ENCODE peak calls at places on chromosome 19, in five cellular contexts. L is astrocyte of the cerebellum, Y is H1, C is psoas muscle, X is fibroblast of the aortic adventitia. N is an unnamed sample.

GRCh38 chr19:48660854-48661731 is 11.7 kb downstream of the NTN5 start:
- DNase-seq in L (peak; percentile 69), Y (no peak), C (peak; percentile 83), X (peak; percentile 92), N (no peak)

GRCh38 chr19:47377801-47378200 is 28.7 kb downstream of the DHX34 start:
- DNase-seq in L (no peak), Y (no peak), C (no peak), X (no peak), N (no peak)

GRCh38 chr19:29001922-29002247 is 211.1 kb downstream of the UQCRFS1 start:
- DNase-seq in L (no peak), Y (no peak), C (no peak), X (peak; percentile 11), N (no peak)

GRCh38 chr19:55156202-55157063 is 1.1 kb downstream of the TNNI3 start:
- DNase-seq in L (no peak), Y (no peak), C (peak; percentile 57), X (peak; percentile 55), N (no peak)

GRCh38 chr19:13839193-13839937 is 37.6 kb upstream of the NANOS3 start:
- DNase-seq in L (no peak), Y (no peak), C (peak; percentile 93), X (peak; percentile 83), N (no peak)

GRCh38 chr19:6516018-6516658 is 14.0 kb upstream of the TUBB4A start:
- DNase-seq in L (peak; percentile 72), Y (peak; percentile 91), C (peak; percentile 92), X (peak; percentile 91), N (peak; percentile 48)

GRCh38 chr19:43611788-43612187 is at the start of gene SRRM5:
- DNase-seq in L (no peak), Y (no peak), C (no peak), X (no peak), N (no peak)

GRCh38 chr19:11448923-11449554 is 13.6 kb downstream of the PRKCSH start:
- DNase-seq in L (no peak), Y (no peak), C (no peak), X (no peak), N (no peak)

GRCh38 chr19:38293281-38293680 is 10.8 kb upstream of the C19orf33 start:
- DNase-seq in L (no peak), Y (no peak), C (no peak), X (no peak), N (no peak)

GRCh38 chr19:1166872-1167573 is 7.0 kb downstream of the SBNO2 start:
- DNase-seq in L (no peak), Y (no peak), C (no peak), X (no peak), N (no peak)

GRCh38 chr19:730382-730668 is 20.6 kb upstream of the MISP start:
- DNase-seq in L (no peak), Y (no peak), C (no peak), X (no peak), N (no peak)

GRCh38 chr19:40736661-40737060 is 13.6 kb downstream of the ACTMAP start:
- DNase-seq in L (no peak), Y (no peak), C (no peak), X (no peak), N (no peak)

GRCh38 chr19:54188224-54188871 is 1.0 kb downstream of the MBOAT7 start:
- DNase-seq in L (no peak), Y (no peak), C (no peak), X (peak; percentile 56), N (no peak)

GRCh38 chr19:6611441-6611852 is 20.5 kb upstream of the CD70 start:
- DNase-seq in L (no peak), Y (no peak), C (no peak), X (no peak), N (peak; percentile 26)

GRCh38 chr19:55443824-55444719 is 972 bp upstream of the SHISA7 start:
- DNase-seq in L (no peak), Y (no peak), C (no peak), X (no peak), N (no peak)

GRCh38 chr19:867301-867793 is 7.9 kb downstream of the CFD start:
- DNase-seq in L (no peak), Y (no peak), C (no peak), X (no peak), N (no peak)

GRCh38 chr19:18802354-18802753 is 11.2 kb upstream of the COMP start:
- DNase-seq in L (no peak), Y (no peak), C (no peak), X (no peak), N (no peak)

GRCh38 chr19:50710094-50710493 is 9.5 kb downstream of the SHANK1 start:
- DNase-seq in L (no peak), Y (no peak), C (no peak), X (no peak), N (no peak)

GRCh38 chr19:40705362-40705651 is 11.4 kb downstream of the COQ8B start:
- DNase-seq in L (no peak), Y (no peak), C (peak; percentile 65), X (peak; percentile 29), N (peak; percentile 72)

GRCh38 chr19:56841194-56841546 is 644 bp upstream of the PEG3 start:
- DNase-seq in L (no peak), Y (no peak), C (no peak), X (no peak), N (no peak)

GRCh38 chr19:56838930-56839664 is 1.4 kb downstream of the PEG3 start:
- DNase-seq in L (peak; percentile 72), Y (no peak), C (peak; percentile 97), X (no peak), N (peak; percentile 78)

GRCh38 chr19:56838680-56838929 is 1.9 kb downstream of the PEG3 start:
- DNase-seq in L (no peak), Y (no peak), C (no peak), X (no peak), N (no peak)

GRCh38 chr19:56840452-56841193 is at the start of the genes PEG3 and ZIM2:
- DNase-seq in L (no peak), Y (no peak), C (peak; percentile 64), X (no peak), N (no peak)

DNA sequence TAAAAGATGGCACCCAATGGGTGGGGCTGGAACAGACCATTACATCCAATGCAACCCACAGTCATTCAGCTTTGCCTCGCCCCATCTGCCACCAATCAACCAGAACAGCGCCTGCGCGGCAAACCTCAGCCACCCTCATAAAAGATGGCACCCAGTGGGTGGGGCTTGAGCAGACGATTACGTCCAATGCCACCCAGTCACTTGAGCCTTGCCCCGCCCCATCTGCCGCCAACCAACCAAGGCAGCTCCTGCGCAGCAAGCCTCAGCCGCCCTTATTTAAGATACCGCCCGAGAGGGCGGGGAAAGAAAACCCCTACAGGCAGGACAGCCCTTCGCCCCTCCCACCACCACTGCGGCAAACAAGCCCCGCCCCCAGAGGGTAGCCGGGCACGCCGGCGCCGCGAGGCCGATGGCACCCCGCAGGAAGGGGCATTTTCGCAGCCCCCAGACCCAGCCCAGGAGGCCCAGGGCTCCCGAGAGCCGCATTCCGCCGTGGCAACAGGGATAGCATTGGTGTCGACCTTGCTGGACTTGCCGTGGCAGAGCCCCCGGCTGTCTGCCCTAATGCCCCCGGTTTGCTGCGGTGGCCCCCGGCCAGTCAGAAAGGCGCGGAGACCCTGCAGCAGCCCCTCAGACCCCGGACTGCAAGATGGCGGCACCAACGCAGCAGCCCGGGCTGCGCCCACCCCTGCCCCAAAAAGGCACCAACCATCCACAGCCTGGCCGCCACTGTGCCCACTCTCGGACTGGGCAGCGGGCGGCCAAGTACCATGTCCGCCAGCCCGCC is 668 bp downstream of the PEG3 start:
- DNase-seq in L (peak; percentile 65), Y (no peak), C (peak; percentile 93), X (no peak), N (peak; percentile 62)
- H3K4me3 ChIP-seq in L (peak overlapping the region; percentile 22), Y (no peak overlapping the region), C (peak overlapping the region; percentile 61), X (no peak overlapping the region), N (peak overlapping the region; percentile 47)

DNA sequence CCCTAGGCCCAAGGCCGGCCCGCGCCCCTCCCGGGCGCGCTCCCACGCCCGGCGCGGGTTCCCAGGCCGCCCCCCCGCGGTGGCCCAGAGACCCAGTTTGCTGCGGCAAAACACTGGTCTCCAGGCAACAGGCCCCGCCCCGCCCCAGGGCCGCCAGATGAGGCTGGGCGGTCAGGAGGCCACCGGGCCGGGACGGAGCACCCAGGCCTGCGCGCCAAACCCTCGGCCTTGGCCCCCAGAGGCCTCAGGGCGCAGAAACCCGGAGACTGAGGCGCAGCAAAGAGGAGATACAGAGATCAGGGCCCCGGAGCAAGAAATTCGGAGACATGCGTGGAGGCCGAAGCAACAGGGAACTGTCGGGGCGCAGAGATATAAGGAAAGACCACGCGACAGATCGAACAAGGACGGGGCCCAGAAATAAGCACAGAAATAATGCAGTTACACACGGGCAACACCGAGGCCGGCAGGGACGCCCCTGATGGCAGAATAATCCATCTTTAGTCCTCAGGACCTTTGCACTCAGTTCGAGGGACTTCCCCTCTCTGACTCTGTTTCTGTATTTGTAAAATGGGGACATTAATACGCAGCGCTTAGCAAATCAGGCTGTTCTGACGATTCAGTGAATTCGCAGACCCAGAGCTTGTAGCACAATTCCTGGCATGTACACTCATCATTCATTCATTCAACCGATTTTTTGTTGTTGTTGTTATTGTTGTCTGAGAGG is 20.8 kb upstream of the ERCC1 start:
- DNase-seq in L (no peak), Y (no peak), C (peak; percentile 97), X (peak; percentile 64), N (no peak)
- H3K4me3 ChIP-seq in L (peak overlapping the region; percentile 2), Y (peak overlapping the region; percentile 51), C (peak overlapping the region; percentile 64), X (peak overlapping the region; percentile 31), N (no peak overlapping the region)

DNA sequence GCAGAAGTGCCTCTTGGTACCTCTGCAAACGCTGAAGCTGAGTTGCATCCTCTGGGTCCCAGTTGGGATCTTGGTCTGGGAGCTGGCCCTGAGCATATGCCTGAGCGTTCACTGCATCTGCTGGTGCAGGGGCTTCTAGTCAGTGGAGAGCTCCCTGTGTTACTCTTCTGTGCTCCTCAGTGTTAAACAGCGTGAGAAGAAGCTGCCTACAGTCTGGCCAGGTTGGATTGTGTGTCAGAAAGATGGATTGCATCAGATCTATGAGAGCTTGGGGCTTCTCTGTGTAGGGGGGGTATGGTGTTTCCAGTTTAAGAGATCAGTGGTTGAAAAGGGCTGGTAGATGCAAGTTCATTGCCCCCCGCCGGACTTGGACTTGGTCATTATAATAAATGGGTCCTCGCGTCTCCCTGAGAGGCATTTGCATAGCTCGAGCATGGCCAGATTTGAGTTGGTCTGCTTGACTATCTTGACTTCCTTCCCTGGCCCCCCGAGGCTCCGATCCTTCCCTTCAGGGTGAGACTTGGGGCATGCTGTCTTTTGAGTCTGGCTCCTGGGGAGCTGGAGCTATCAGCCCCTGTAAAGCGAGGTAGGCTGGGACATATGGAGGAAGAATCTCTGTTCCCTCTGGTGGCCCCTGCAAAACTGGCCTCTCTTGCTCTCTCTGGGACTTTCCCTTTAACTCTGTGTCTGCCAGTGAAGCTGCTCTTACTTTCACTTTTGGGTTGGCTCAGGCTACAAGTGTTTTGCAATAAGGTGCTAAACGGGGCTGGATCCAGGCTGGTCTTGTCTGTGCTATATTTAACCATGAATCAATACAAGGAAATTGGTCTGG is 52.9 kb downstream of the OR10H4 start:
- DNase-seq in L (no peak), Y (no peak), C (no peak), X (peak; percentile 86), N (peak; percentile 55)
- H3K4me3 ChIP-seq in L (peak overlapping the region; percentile 3), Y (no peak overlapping the region), C (peak overlapping the region; percentile 59), X (peak overlapping the region; percentile 54), N (peak overlapping the region; percentile 41)

GRCh38 chr19:17404621-17405249 is 695 bp downstream of the BST2 start:
- DNase-seq in L (no peak), Y (no peak), C (no peak), X (no peak), N (no peak)

GRCh38 chr19:17404015-17404414 is 1.4 kb downstream of the BST2 start:
- DNase-seq in L (no peak), Y (no peak), C (no peak), X (no peak), N (no peak)

GRCh38 chr19:17405250-17406038 is at the start of gene BST2:
- DNase-seq in L (no peak), Y (no peak), C (peak; percentile 73), X (peak; percentile 62), N (no peak)

GRCh38 chr19:17401628-17402027 is 3.8 kb downstream of the BST2 start:
- DNase-seq in L (no peak), Y (no peak), C (no peak), X (no peak), N (no peak)

GRCh38 chr19:17402982-17403855 is 2.2 kb downstream of the BST2 start:
- DNase-seq in L (no peak), Y (no peak), C (peak; percentile 44), X (no peak), N (no peak)
- H3K4me3 ChIP-seq in L (no peak overlapping the region), Y (peak overlapping the region; percentile 49), C (peak overlapping the region; percentile 65), X (no peak overlapping the region), N (peak overlapping the region; percentile 5)

N was measured in skeletal muscle cell.